ENCODE peak calls at places on chromosomes 11 and 22, in five cellular contexts. N is ascending aorta, K is body of pancreas, H is A673, L is esophagus muscularis mucosa. Z is an unnamed sample. For H3K4me1, the result is how much of the 10 kb centered on the place peaks cover.

GRCh38 chr22:46537946-46538815 is 761 bp upstream of the CELSR1 start:
- DNase-seq in L (no peak), H (peak), N (no peak), K (no peak), Z (peak)

GRCh38 chr22:50670513-50670912 is 2.1 kb upstream of the SHANK3 start:
- DNase-seq in H (no peak), L (no peak), N (no peak), K (no peak), Z (no peak)

GRCh38 chr22:27195104-27195503 is 537.7 kb downstream of the MIAT start:
- DNase-seq in N (no peak), H (no peak), K (no peak), L (no peak), Z (no peak)

GRCh38 chr11:11391796-11392195 is 38.7 kb upstream of the CSNK2A3 start:
- DNase-seq in K (no peak), N (no peak), L (no peak), H (peak), Z (no peak)

GRCh38 chr11:128701086-128701485 is 7.2 kb downstream of the FLI1 start:
- DNase-seq in H (peak), N (no peak), K (no peak), L (no peak), Z (no peak)

GRCh38 chr11:94851864-94852581 is 83.9 kb downstream of the AMOTL1 start:
- DNase-seq in N (no peak), L (no peak), K (no peak), H (no peak), Z (no peak)

GRCh38 chr11:35418282-35418846 is 994 bp downstream of the SLC1A2 start:
- DNase-seq in N (no peak), L (no peak), K (peak), H (no peak), Z (no peak)

GRCh38 chr11:849951-850776 is 7.5 kb downstream of the TSPAN4 start:
- DNase-seq in N (no peak), K (no peak), L (no peak), H (no peak), Z (no peak)

GRCh38 chr11:79054636-79055035 is 386.2 kb downstream of the TENM4 start:
- DNase-seq in H (no peak), K (no peak), L (no peak), N (no peak), Z (no peak)

GRCh38 chr22:24355574-24355973 is 71.8 kb upstream of the ADORA2A start:
- DNase-seq in K (no peak), H (no peak), N (no peak), L (no peak), Z (no peak)

GRCh38 chr11:33564856-33565453 is 135.7 kb downstream of the C11orf91 start:
- DNase-seq in K (no peak), H (no peak), L (no peak), N (no peak), Z (no peak)

GRCh38 chr22:37564111-37564711 is 3.9 kb downstream of the CDC42EP1 start:
- DNase-seq in K (no peak), N (no peak), H (no peak), L (no peak), Z (no peak)

GRCh38 chr11:130782361-130783221 is 133.7 kb downstream of the SNX19 start:
- DNase-seq in K (no peak), H (peak), N (no peak), L (peak), Z (no peak)

GRCh38 chr11:98549571-98549970 is 471.2 kb upstream of the CNTN5 start:
- DNase-seq in K (no peak), L (no peak), N (no peak), H (no peak), Z (no peak)
- TF ChIP-seq CTCF in K (no peak), L (no peak), N (no peak), H (no peak), Z (no peak)

DNA sequence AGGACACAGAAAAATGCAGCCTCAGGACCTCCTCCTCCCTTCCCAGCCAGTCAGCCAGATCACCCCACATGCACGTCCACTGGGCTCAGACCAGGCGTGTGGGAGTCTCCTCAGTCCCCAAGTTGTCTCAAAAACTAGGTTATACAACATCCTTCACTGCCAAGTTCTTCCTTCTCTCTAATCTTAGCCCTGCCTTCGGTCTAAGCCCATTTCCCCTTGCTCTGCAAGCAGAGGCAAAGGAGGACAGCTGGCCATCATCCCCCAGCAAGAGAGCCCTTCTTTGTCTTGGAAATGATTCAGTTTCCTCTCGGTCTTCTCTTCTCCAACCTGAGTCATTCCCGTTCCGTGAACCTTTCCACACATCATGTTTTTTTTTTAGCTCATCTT is 14.0 kb upstream of the NRGN start:
- DNase-seq in H (peak), K (no peak), L (no peak), N (no peak), Z (no peak)
- H3K4me3 ChIP-seq in H (peak), K (no peak), L (no peak), N (no peak), Z (no peak)

GRCh38 chr11:99200720-99201119 is 180.0 kb downstream of the CNTN5 start:
- DNase-seq in K (no peak), L (no peak), N (no peak), H (no peak), Z (no peak)

GRCh38 chr11:99199336-99199735 is 178.6 kb downstream of the CNTN5 start:
- DNase-seq in L (no peak), N (no peak), K (no peak), H (peak), Z (peak)

GRCh38 chr11:99197477-99197876 is 176.7 kb downstream of the CNTN5 start:
- DNase-seq in H (no peak), K (no peak), L (no peak), N (no peak), Z (no peak)

GRCh38 chr11:99198215-99198614 is 177.5 kb downstream of the CNTN5 start:
- DNase-seq in L (no peak), H (no peak), K (no peak), N (no peak), Z (no peak)
- H3K4me1 ChIP-seq in L (under half), H (under half), K (under half), N (under half), Z (under half)

GRCh38 chr22:39559456-39560105 is 11.0 kb upstream of the CACNA1I start:
- DNase-seq in K (no peak), N (no peak), L (no peak), H (no peak), Z (peak)
- TF ChIP-seq CTCF in K (no peak), N (no peak), L (no peak), H (peak), Z (peak)

DNA sequence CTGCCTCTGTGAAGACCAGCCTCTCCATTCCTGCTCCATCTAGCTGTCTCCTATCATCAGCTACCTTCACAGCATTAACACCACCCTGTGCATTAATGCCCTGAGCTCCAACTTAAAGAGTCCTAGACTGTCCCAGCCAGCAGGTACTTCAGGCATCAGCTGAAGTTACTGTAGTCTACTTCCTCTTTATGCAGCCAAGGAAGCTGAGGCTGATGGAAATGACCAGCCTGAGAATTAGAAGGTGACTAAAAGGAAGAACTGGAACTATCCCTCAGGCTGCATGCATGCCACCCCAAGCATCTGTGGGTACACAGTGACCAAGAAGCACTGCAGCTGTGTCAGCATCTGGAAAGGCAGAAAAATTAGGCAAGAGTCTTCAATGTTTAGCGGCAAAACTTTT is 28.2 kb downstream of the MS4A10 start:
- DNase-seq in L (no peak), K (no peak), N (no peak), H (no peak), Z (no peak)
- H3K4me3 ChIP-seq in L (no peak), K (no peak), N (no peak), H (no peak), Z (no peak)

DNA sequence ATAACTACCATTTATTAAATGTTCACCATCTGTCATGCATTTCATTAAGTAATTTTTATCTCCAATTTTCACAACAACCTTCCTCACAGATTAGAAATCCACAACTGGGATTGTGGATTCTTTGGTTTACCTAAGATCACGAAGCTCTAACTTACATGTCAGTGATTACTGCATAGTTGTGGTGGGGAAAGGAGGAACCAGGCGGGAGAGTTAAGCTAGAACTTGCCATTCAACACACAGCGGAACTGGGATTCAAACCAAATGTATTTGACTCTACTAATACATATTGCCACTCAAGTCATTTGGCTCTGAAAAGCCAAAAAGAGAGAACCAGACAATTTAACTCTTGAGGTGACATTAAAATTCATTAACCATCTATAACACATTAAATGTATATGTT is 10.4 kb upstream of the LAYN start:
- DNase-seq in N (no peak), K (no peak), L (no peak), H (no peak), Z (no peak)
- H3K4me1 ChIP-seq in N (under half), K (under half), L (under half), H (under half), Z (under half)

GRCh38 chr11:123303924-123304323 is 108.9 kb upstream of the CLMP start:
- DNase-seq in K (no peak), N (no peak), L (no peak), H (no peak), Z (no peak)
- TF ChIP-seq CTCF in K (no peak), N (no peak), L (no peak), H (no peak), Z (no peak)